ENCODE peak calls at places on chromosome 17, in ten cellular contexts. F, Z, O, X, Q, R, P, Y, M and H are unnamed samples.

GRCh38 chr17:59427425-59427921 is 96.0 kb downstream of the YPEL2 start:
- DNase-seq in F (no peak), Z (peak; percentile 81), O (no peak), X (peak; percentile 24), Q (peak; percentile 45), R (peak; percentile 47), P (no peak), Y (peak; percentile 77), M (no peak), H (no peak)

GRCh38 chr17:58531661-58532554 is 17.5 kb upstream of the MTMR4 start:
- DNase-seq in F (no peak), Z (peak; percentile 80), O (peak; percentile 73), X (peak; percentile 51), Q (peak; percentile 21), R (peak; percentile 65), P (no peak), Y (peak; percentile 55), M (peak; percentile 11), H (peak; percentile 83)

GRCh38 chr17:54785643-54786258 is 114.9 kb upstream of the TOM1L1 start:
- DNase-seq in F (no peak), Z (no peak), O (no peak), X (no peak), Q (no peak), R (no peak), P (no peak), Y (no peak), M (no peak), H (no peak)

GRCh38 chr17:44198721-44199552 is 747 bp downstream of the ATXN7L3 start:
- DNase-seq in F (no peak), Z (peak; percentile 78), O (peak; percentile 67), X (peak; percentile 44), Q (peak; percentile 28), R (no peak), P (no peak), Y (peak; percentile 70), M (peak; percentile 13), H (peak; percentile 75)

GRCh38 chr17:8488931-8489330 is 53.2 kb downstream of the NDEL1 start:
- DNase-seq in F (no peak), Z (peak; percentile 95), O (peak; percentile 48), X (no peak), Q (peak; percentile 98), R (no peak), P (peak; percentile 97), Y (peak; percentile 94), M (no peak), H (peak; percentile 70)

GRCh38 chr17:9924735-9925191 is 19.7 kb upstream of the RCVRN start:
- DNase-seq in F (no peak), Z (peak; percentile 82), O (peak; percentile 14), X (no peak), Q (peak; percentile 75), R (peak; percentile 75), P (peak; percentile 35), Y (peak; percentile 78), M (peak; percentile 69), H (peak; percentile 36)

GRCh38 chr17:37743612-37743874 is 1.3 kb downstream of the HNF1B start:
- DNase-seq in F (no peak), Z (no peak), O (no peak), X (no peak), Q (no peak), R (no peak), P (no peak), Y (no peak), M (no peak), H (no peak)

GRCh38 chr17:40314557-40314953 is 5.6 kb downstream of the RARA start:
- DNase-seq in F (peak; percentile 48), Z (peak; percentile 97), O (peak; percentile 83), X (peak; percentile 86), Q (peak; percentile 91), R (no peak), P (no peak), Y (peak; percentile 84), M (peak; percentile 85), H (peak; percentile 93)

GRCh38 chr17:58679263-58680037 is 12.4 kb downstream of the TEX14 start:
- DNase-seq in F (no peak), Z (no peak), O (no peak), X (no peak), Q (peak; percentile 52), R (peak; percentile 67), P (peak; percentile 58), Y (peak; percentile 82), M (no peak), H (no peak)

GRCh38 chr17:82242977-82243647 is 14.3 kb downstream of the SLC16A3 start:
- DNase-seq in F (no peak), Z (peak; percentile 89), O (peak; percentile 83), X (no peak), Q (peak; percentile 83), R (no peak), P (no peak), Y (peak; percentile 90), M (no peak), H (peak; percentile 89)